ENCODE peak calls at places on chromosome 11, in five cellular contexts. T, F, Q, X and B are unnamed samples.

GRCh38 chr11:16883179-16883578 is 131.0 kb downstream of the PLEKHA7 start:
- DNase-seq in T (no peak), F (no peak), Q (no peak), X (no peak), B (no peak)

GRCh38 chr11:132959663-132960062 is 572.6 kb downstream of the OPCML start:
- DNase-seq in T (no peak), F (no peak), Q (no peak), X (no peak), B (no peak)

GRCh38 chr11:43922295-43922648 is 20.2 kb upstream of the C11orf96 start:
- DNase-seq in T (no peak), F (no peak), Q (no peak), X (no peak), B (no peak)

GRCh38 chr11:92978226-92979111 is 9.0 kb downstream of the MTNR1B start:
- DNase-seq in T (peak; percentile 19), F (no peak), Q (peak; percentile 59), X (no peak), B (peak; percentile 59)

GRCh38 chr11:12046636-12047236 is 38.3 kb upstream of the DKK3 start:
- DNase-seq in T (no peak), F (no peak), Q (no peak), X (no peak), B (no peak)

GRCh38 chr11:832529-833113 is at the start of gene CD151:
- DNase-seq in T (no peak), F (peak; percentile 79), Q (peak; percentile 90), X (peak; percentile 26), B (peak; percentile 23)

GRCh38 chr11:28243057-28243456 is 134.9 kb downstream of the METTL15 start:
- DNase-seq in T (no peak), F (no peak), Q (peak; percentile 26), X (no peak), B (no peak)

GRCh38 chr11:106503901-106504300 is 426.4 kb downstream of the AASDHPPT start:
- DNase-seq in T (no peak), F (no peak), Q (no peak), X (no peak), B (no peak)

GRCh38 chr11:1269957-1270356 is 39.5 kb downstream of the TOLLIP start:
- DNase-seq in T (no peak), F (no peak), Q (no peak), X (no peak), B (no peak)

GRCh38 chr11:118998388-118998717 is 415 bp downstream of the CENATAC start:
- DNase-seq in T (no peak), F (peak; percentile 55), Q (peak; percentile 36), X (no peak), B (no peak)

GRCh38 chr11:86243377-86243776 is 1.2 kb upstream of the EED start:
- DNase-seq in T (no peak), F (no peak), Q (no peak), X (no peak), B (no peak)

GRCh38 chr11:80309301-80309700 is 868.5 kb upstream of the TENM4 start:
- DNase-seq in T (no peak), F (no peak), Q (no peak), X (no peak), B (no peak)

GRCh38 chr11:91947215-91947614 is 277.4 kb upstream of the FAT3 start:
- DNase-seq in T (no peak), F (no peak), Q (peak; percentile 34), X (no peak), B (no peak)

GRCh38 chr11:78408619-78409018 is 9.0 kb downstream of the GAB2 start:
- DNase-seq in T (no peak), F (no peak), Q (no peak), X (no peak), B (no peak)

GRCh38 chr11:31248768-31249167 is 120.8 kb downstream of the DCDC1 start:
- DNase-seq in T (no peak), F (no peak), Q (no peak), X (no peak), B (no peak)

GRCh38 chr11:128522943-128523518 is 64.3 kb downstream of the ETS1 start:
- DNase-seq in T (no peak), F (no peak), Q (peak; percentile 57), X (no peak), B (no peak)

GRCh38 chr11:15587059-15587458 is 472.3 kb downstream of the INSC start:
- DNase-seq in T (no peak), F (no peak), Q (no peak), X (no peak), B (no peak)

GRCh38 chr11:6022954-6023353 is 7.6 kb downstream of the OR56A1 start:
- DNase-seq in T (no peak), F (no peak), Q (peak; percentile 71), X (peak; percentile 16), B (no peak)

GRCh38 chr11:2143652-2144548 is 4.7 kb upstream of the IGF2 start:
- DNase-seq in T (no peak), F (no peak), Q (no peak), X (no peak), B (no peak)

GRCh38 chr11:32071811-32072210 is 19.1 kb upstream of the RCN1 start:
- DNase-seq in T (no peak), F (peak; percentile 41), Q (peak; percentile 83), X (peak; percentile 66), B (no peak)

GRCh38 chr11:58926695-58927094 is 12.6 kb upstream of the GLYATL1 start:
- DNase-seq in T (no peak), F (no peak), Q (peak; percentile 76), X (no peak), B (no peak)

GRCh38 chr11:27699242-27699925 is 871 bp downstream of the BDNF start:
- DNase-seq in T (no peak), F (peak; percentile 55), Q (peak; percentile 61), X (no peak), B (no peak)

GRCh38 chr11:16958833-16959232 is 55.4 kb downstream of the PLEKHA7 start:
- DNase-seq in T (no peak), F (no peak), Q (no peak), X (no peak), B (no peak)

GRCh38 chr11:22670803-22671202 is 4.4 kb downstream of the GAS2 start:
- DNase-seq in T (no peak), F (no peak), Q (peak; percentile 1), X (peak; percentile 50), B (no peak)

GRCh38 chr11:72828081-72828567 is 13.9 kb downstream of the ATG16L2 start:
- DNase-seq in T (no peak), F (no peak), Q (peak; percentile 29), X (no peak), B (no peak)

GRCh38 chr11:8265681-8266241 is 2.1 kb upstream of the LMO1 start:
- DNase-seq in T (no peak), F (peak; percentile 47), Q (peak; percentile 28), X (no peak), B (no peak)

GRCh38 chr11:133897331-133897650 is 52.0 kb upstream of the SPATA19 start:
- DNase-seq in T (no peak), F (peak; percentile 19), Q (no peak), X (no peak), B (no peak)

GRCh38 chr11:12606597-12606996 is 67.6 kb upstream of the TEAD1 start:
- DNase-seq in T (no peak), F (no peak), Q (peak; percentile 82), X (no peak), B (no peak)

GRCh38 chr11:76682681-76683080 is 12.1 kb upstream of the LRRC32 start:
- DNase-seq in T (no peak), F (no peak), Q (no peak), X (no peak), B (no peak)

GRCh38 chr11:10304495-10305261 is at the start of gene ADM:
- DNase-seq in T (peak; percentile 79), F (peak; percentile 88), Q (peak; percentile 96), X (peak; percentile 79), B (peak; percentile 62)

GRCh38 chr11:3989891-3990290 is 104.7 kb upstream of the RRM1 start:
- DNase-seq in T (no peak), F (no peak), Q (no peak), X (no peak), B (no peak)

GRCh38 chr11:128470081-128470480 is 117.3 kb downstream of the ETS1 start:
- DNase-seq in T (no peak), F (no peak), Q (no peak), X (no peak), B (no peak)

GRCh38 chr11:65571940-65572339 is 398 bp upstream of the FAM89B start:
- DNase-seq in T (no peak), F (peak; percentile 82), Q (peak; percentile 61), X (no peak), B (no peak)

GRCh38 chr11:87368876-87369480 is 331.2 kb downstream of the TMEM135 start:
- DNase-seq in T (no peak), F (no peak), Q (peak; percentile 16), X (no peak), B (no peak)

GRCh38 chr11:64253481-64253880 is 2.2 kb downstream of the PLCB3 start:
- DNase-seq in T (peak; percentile 62), F (no peak), Q (peak; percentile 46), X (no peak), B (no peak)

GRCh38 chr11:2271077-2271326 is 614 bp upstream of the ASCL2 start:
- DNase-seq in T (no peak), F (no peak), Q (no peak), X (peak; percentile 67), B (no peak)

GRCh38 chr11:125082611-125083311 is 19.7 kb downstream of the SLC37A2 start:
- DNase-seq in T (no peak), F (no peak), Q (peak; percentile 94), X (no peak), B (no peak)

GRCh38 chr11:100727410-100727809 is 40.3 kb downstream of the ARHGAP42 start:
- DNase-seq in T (no peak), F (no peak), Q (no peak), X (no peak), B (no peak)